ENCODE peak calls at places on chromosomes 1 and 21, in six cellular contexts. A, T, B, J, D and M are unnamed samples. For H3K27me3, the result is how much of the 10 kb centered on the place peaks cover.

GRCh38 chr1:61327436-61327835 is 245.1 kb downstream of the NFIA start:
- DNase-seq in B (no peak), T (no peak), A (no peak), J (no peak), D (no peak), M (no peak)

GRCh38 chr1:230869499-230869898 is 1.2 kb upstream of the C1orf198 start:
- DNase-seq in D (no peak), J (no peak), T (peak), B (no peak), A (no peak), M (no peak)

GRCh38 chr1:41804176-41804575 is 114.5 kb downstream of the HIVEP3 start:
- DNase-seq in T (no peak), A (peak), J (peak), D (no peak), B (no peak), M (no peak)

GRCh38 chr1:109248797-109249629 is at the start of gene CELSR2:
- DNase-seq in T (peak), A (peak), D (no peak), B (peak), J (peak), M (peak)

GRCh38 chr1:39835110-39835509 is 46.4 kb upstream of the BMP8B start:
- DNase-seq in A (no peak), T (no peak), D (no peak), J (no peak), B (no peak), M (no peak)

GRCh38 chr21:29989634-29990234 is 49.9 kb upstream of the GRIK1 start:
- DNase-seq in B (no peak), D (no peak), A (no peak), T (no peak), J (no peak), M (no peak)

GRCh38 chr1:54362881-54363340 is 43.3 kb downstream of the SSBP3 start:
- DNase-seq in J (no peak), A (no peak), D (no peak), T (no peak), B (no peak), M (no peak)

GRCh38 chr1:52633291-52633754 is 355 bp downstream of the SHISAL2A start:
- DNase-seq in B (no peak), D (no peak), J (peak), T (peak), A (peak), M (no peak)

GRCh38 chr1:218459450-218459849 is 114.3 kb downstream of the TGFB2 start:
- DNase-seq in T (peak), J (no peak), A (no peak), D (no peak), B (peak), M (peak)

DNA sequence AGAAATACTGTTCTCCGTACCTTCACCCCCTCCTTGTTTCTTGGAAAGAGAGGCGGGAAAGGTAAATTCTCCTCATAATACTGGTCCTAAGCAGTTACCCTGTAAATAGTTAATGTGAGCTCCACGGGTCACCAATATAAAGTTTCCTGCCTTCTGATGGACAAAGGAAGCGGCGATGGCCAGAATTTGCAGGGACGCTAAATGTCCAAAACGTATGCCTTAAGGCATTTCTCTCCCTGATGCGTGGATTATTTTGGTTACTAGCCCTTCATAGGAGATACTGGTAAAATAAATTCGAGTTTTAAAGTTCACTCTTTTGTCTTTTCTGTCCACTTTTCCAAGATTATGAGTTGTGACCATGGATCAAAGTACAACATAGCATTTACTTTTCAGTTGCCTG is 913 bp upstream of the PTGS2 start:
- DNase-seq in B (no peak), J (no peak), T (no peak), A (no peak), D (no peak), M (no peak)
- H3K27ac ChIP-seq in B (peak), J (no peak), T (peak), A (no peak), D (peak), M (peak)

GRCh38 chr21:45607922-45608295 is 35.6 kb upstream of the PCBP3 start:
- DNase-seq in B (no peak), A (no peak), T (no peak), D (peak), J (no peak), M (peak)
- H3K27me3 ChIP-seq in B (under half), A (under half), T (under half), D (half or more), J (under half), M (under half)

GRCh38 chr1:201917362-201918033 is 28.8 kb downstream of the SHISA4 start:
- DNase-seq in T (peak), D (no peak), B (no peak), A (no peak), J (no peak), M (no peak)
- H3K27ac ChIP-seq in T (peak), D (peak), B (peak), A (no peak), J (no peak), M (peak)

GRCh38 chr1:18726388-18726787 is 95.7 kb downstream of the PAX7 start:
- DNase-seq in J (no peak), D (no peak), T (no peak), A (no peak), B (no peak), M (no peak)

GRCh38 chr1:18724001-18724411 is 93.4 kb downstream of the PAX7 start:
- DNase-seq in T (no peak), D (no peak), A (no peak), B (no peak), J (no peak), M (no peak)

GRCh38 chr1:18723206-18723605 is 92.6 kb downstream of the PAX7 start:
- DNase-seq in B (no peak), D (no peak), J (no peak), T (no peak), A (no peak), M (no peak)

GRCh38 chr1:18725231-18725895 is 94.7 kb downstream of the PAX7 start:
- DNase-seq in T (no peak), D (no peak), B (no peak), J (no peak), A (no peak), M (no peak)

GRCh38 chr1:18724801-18725200 is 94.2 kb downstream of the PAX7 start:
- DNase-seq in J (no peak), A (no peak), D (no peak), T (no peak), B (no peak), M (no peak)
- H3K27me3 ChIP-seq in J (under half), A (half or more), D (half or more), T (under half), B (half or more), M (under half)

DNA sequence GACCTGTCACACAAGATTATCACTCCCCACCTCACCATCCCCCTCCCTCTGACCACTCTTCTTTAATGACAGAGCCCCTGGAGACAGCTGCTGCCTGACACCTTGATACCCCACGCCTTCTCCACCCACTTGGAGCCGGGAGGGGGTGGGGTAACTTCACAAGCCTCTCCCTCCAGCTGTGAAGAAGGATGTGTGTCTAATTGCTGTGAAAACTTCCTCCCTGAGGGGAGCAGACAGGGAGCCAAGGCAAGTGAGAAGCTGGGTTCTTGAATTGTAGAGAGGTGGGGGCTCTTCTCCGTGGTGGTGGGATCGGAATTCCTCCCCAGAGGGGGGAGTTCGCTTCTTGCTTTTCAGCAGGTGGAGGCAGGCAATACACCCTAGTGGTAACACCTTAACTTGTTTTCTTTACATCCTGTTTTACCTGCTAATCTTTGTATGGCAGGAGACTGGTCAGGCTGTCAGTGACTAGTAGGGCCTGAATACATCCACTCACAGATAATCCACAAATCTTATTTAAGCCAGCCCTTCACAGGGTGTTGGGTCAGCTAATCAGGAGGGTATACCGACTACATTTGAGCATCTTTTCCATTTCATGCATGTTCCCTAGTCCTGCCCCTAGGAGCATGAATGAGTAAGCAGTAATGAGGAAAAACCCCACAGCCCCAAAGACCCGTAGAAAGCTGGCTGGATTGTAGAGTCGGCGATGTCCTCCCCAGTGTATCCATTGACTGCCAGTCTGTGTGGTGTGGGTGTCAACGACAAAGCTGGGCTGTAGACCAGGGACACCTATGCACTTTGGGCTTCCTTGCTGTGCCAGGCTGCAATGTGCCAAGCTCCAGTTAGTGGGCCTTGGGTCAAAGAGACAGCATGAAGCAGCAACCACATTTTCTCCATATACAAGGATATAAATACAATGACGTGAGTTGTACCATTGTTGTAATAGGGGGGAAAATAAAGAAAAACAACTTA is 57.3 kb downstream of the NFASC start:
- DNase-seq in J (no peak), D (no peak), T (no peak), A (no peak), B (no peak), M (no peak)
- H3K27ac ChIP-seq in J (no peak), D (no peak), T (no peak), A (no peak), B (no peak), M (no peak)

GRCh38 chr1:27530192-27530591 is 40.2 kb upstream of the WASF2 start:
- DNase-seq in J (no peak), A (no peak), D (no peak), T (no peak), B (no peak), M (no peak)
- H3K27me3 ChIP-seq in J (under half), A (under half), D (under half), T (under half), B (under half), M (under half)

GRCh38 chr1:228144213-228145049 is 4.4 kb downstream of the GUK1 start:
- DNase-seq in A (no peak), T (no peak), D (peak), J (no peak), B (no peak), M (no peak)

GRCh38 chr1:228146761-228147693 is 2.7 kb upstream of the GJC2 start:
- DNase-seq in A (no peak), T (no peak), J (no peak), B (no peak), D (peak), M (peak)

GRCh38 chr1:228145498-228146425 is 4.0 kb upstream of the GJC2 start:
- DNase-seq in T (no peak), B (no peak), A (no peak), D (peak), J (no peak), M (no peak)

GRCh38 chr1:228143480-228144212 is 3.6 kb downstream of the GUK1 start:
- DNase-seq in J (no peak), A (no peak), B (no peak), D (no peak), T (no peak), M (no peak)

DNA sequence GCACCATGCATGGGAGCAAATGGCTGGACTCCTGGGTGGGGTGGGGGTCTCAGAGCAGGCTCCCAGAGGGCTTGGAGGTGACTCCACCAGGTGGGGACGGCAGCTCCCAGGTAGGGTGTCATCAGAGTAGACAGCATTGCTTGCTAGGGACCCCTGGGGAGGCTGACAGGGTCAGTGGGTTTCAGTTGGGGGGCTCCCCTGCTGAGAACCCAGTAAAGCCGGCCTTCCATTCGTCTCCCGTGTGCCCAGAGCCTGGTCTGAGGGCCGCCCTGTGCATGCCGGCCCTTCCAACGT is 4.7 kb upstream of the GJC2 start:
- DNase-seq in D (peak), T (no peak), B (no peak), J (no peak), A (no peak), M (no peak)
- H3K27ac ChIP-seq in D (no peak), T (no peak), B (no peak), J (no peak), A (no peak), M (no peak)